ENCODE peak calls at places on chromosomes 11 and 22, in nine cellular contexts. M is AG04450; G is GM03348; E is brain pericyte; F is activated naive CD4-positive, alpha-beta T cell; T is adipocyte; C is substantia nigra; Q is Ammon's horn; D is stimulated activated CD4-positive, alpha-beta T cell treated with anti-CD3 and anti-CD28 coated beads, TNF-alpha, amount 100 ng/mL, for 48 hours. J is an unnamed sample.

GRCh38 chr22:29801796-29802195 is 34.6 kb downstream of the UQCR10 start:
- DNase-seq in M (no peak), G (no peak), E (no peak), F (no peak), T (no peak), C (no peak), Q (no peak), D (no peak), J (peak)

GRCh38 chr22:36365020-36365411 is 22.8 kb downstream of the MYH9 start:
- DNase-seq in M (peak), G (peak), E (no peak), F (peak), T (peak), C (no peak), Q (no peak), D (peak), J (no peak)

GRCh38 chr11:111982019-111982464 is 43.2 kb upstream of the DLAT start:
- DNase-seq in M (no peak), G (peak), E (no peak), F (no peak), T (peak), C (peak), Q (peak), D (peak), J (peak)

GRCh38 chr11:955154-956049 is 29.7 kb downstream of the AP2A2 start:
- DNase-seq in M (no peak), G (no peak), E (no peak), F (no peak), T (no peak), C (no peak), Q (no peak), D (no peak), J (peak)

GRCh38 chr22:38481162-38481870 is 13.4 kb downstream of the KDELR3 start:
- DNase-seq in M (no peak), G (no peak), E (no peak), F (no peak), T (peak), C (no peak), Q (no peak), D (no peak), J (no peak)

GRCh38 chr11:132777067-132777975 is 755.0 kb downstream of the OPCML start:
- DNase-seq in M (no peak), G (peak), E (no peak), F (no peak), T (no peak), C (no peak), Q (no peak), D (no peak), J (peak)

GRCh38 chr11:75797116-75797515 is 17.9 kb upstream of the UVRAG start:
- DNase-seq in M (no peak), G (no peak), E (no peak), F (no peak), T (no peak), C (no peak), Q (no peak), D (no peak), J (no peak)

GRCh38 chr11:7688238-7688826 is 15.0 kb upstream of the CYB5R2 start:
- DNase-seq in M (no peak), G (peak), E (no peak), F (no peak), T (peak), C (no peak), Q (peak), D (no peak), J (peak)

GRCh38 chr11:73201888-73202810 is 15.9 kb upstream of the P2RY2 start:
- DNase-seq in M (no peak), G (no peak), E (no peak), F (no peak), T (no peak), C (no peak), Q (no peak), D (no peak), J (no peak)

GRCh38 chr22:31623634-31624312 is 38.2 kb downstream of the PISD start:
- DNase-seq in M (no peak), G (no peak), E (no peak), F (no peak), T (no peak), C (no peak), Q (no peak), D (no peak), J (no peak)

GRCh38 chr11:62245271-62245753 is 3.3 kb downstream of the SCGB1D2 start:
- DNase-seq in M (no peak), G (peak), E (no peak), F (no peak), T (peak), C (no peak), Q (no peak), D (no peak), J (no peak)

GRCh38 chr11:111937859-111938258 is 716 bp downstream of the DIXDC1 start:
- DNase-seq in M (no peak), G (no peak), E (no peak), F (no peak), T (no peak), C (no peak), Q (no peak), D (no peak), J (peak)

GRCh38 chr11:121508449-121508848 is 55.7 kb upstream of the SORL1-AS1 start:
- DNase-seq in M (no peak), G (no peak), E (no peak), F (no peak), T (no peak), C (peak), Q (peak), D (no peak), J (no peak)

GRCh38 chr11:113119074-113119473 is 157.9 kb downstream of the NCAM1 start:
- DNase-seq in M (no peak), G (no peak), E (no peak), F (no peak), T (no peak), C (no peak), Q (no peak), D (no peak), J (no peak)

GRCh38 chr22:30906946-30907345 is 61.6 kb downstream of the MORC2 start:
- DNase-seq in M (no peak), G (peak), E (no peak), F (no peak), T (no peak), C (no peak), Q (no peak), D (no peak), J (no peak)

GRCh38 chr11:5004429-5005274 is 10.0 kb downstream of the OR51L1 start:
- DNase-seq in M (peak), G (peak), E (peak), F (no peak), T (peak), C (peak), Q (peak), D (peak), J (peak)

GRCh38 chr11:112004389-112004788 is 20.8 kb upstream of the DLAT start:
- DNase-seq in M (no peak), G (peak), E (no peak), F (no peak), T (no peak), C (no peak), Q (no peak), D (peak), J (no peak)

GRCh38 chr11:18243783-18244362 is 4.6 kb downstream of the SAA2 start:
- DNase-seq in M (peak), G (peak), E (peak), F (no peak), T (peak), C (no peak), Q (peak), D (peak), J (peak)

GRCh38 chr11:30586251-30587144 is at the start of gene MPPED2:
- DNase-seq in M (no peak), G (peak), E (no peak), F (no peak), T (no peak), C (peak), Q (peak), D (no peak), J (peak)

GRCh38 chr11:83004855-83005556 is 66.7 kb downstream of the RAB30 start:
- DNase-seq in M (no peak), G (no peak), E (no peak), F (no peak), T (no peak), C (no peak), Q (no peak), D (no peak), J (no peak)

GRCh38 chr11:59416613-59417012 is 9.6 kb downstream of the OR5A2 start:
- DNase-seq in M (no peak), G (no peak), E (no peak), F (no peak), T (no peak), C (no peak), Q (no peak), D (no peak), J (peak)

GRCh38 chr11:122682464-122682863 is 26.9 kb downstream of the UBASH3B start:
- DNase-seq in M (no peak), G (no peak), E (no peak), F (no peak), T (no peak), C (no peak), Q (no peak), D (no peak), J (peak)

GRCh38 chr11:94521684-94522083 is 9.4 kb downstream of the C11orf97 start:
- DNase-seq in M (no peak), G (peak), E (no peak), F (no peak), T (peak), C (no peak), Q (no peak), D (no peak), J (peak)

GRCh38 chr11:35424157-35424945 is 5.0 kb upstream of the SLC1A2 start:
- DNase-seq in M (no peak), G (peak), E (no peak), F (no peak), T (peak), C (no peak), Q (no peak), D (no peak), J (no peak)

GRCh38 chr22:37775785-37776638 is 31.7 kb upstream of the GCAT start:
- DNase-seq in M (peak), G (no peak), E (no peak), F (no peak), T (peak), C (no peak), Q (no peak), D (no peak), J (no peak)

GRCh38 chr11:121672630-121673487 is 220.1 kb upstream of the SORL1-AS1 start:
- DNase-seq in M (no peak), G (peak), E (no peak), F (no peak), T (peak), C (no peak), Q (no peak), D (no peak), J (no peak)

GRCh38 chr11:134069426-134069921 is 602 bp downstream of the JAM3 start:
- DNase-seq in M (no peak), G (peak), E (no peak), F (no peak), T (peak), C (peak), Q (peak), D (no peak), J (no peak)

GRCh38 chr22:45640941-45641621 is 30.6 kb upstream of the ATXN10 start:
- DNase-seq in M (no peak), G (no peak), E (no peak), F (no peak), T (no peak), C (no peak), Q (no peak), D (no peak), J (no peak)

GRCh38 chr11:61513143-61513740 is 4.7 kb downstream of the LRRC10B start:
- DNase-seq in M (no peak), G (no peak), E (no peak), F (no peak), T (no peak), C (no peak), Q (no peak), D (no peak), J (no peak)

GRCh38 chr11:132140056-132140455 is 769.6 kb downstream of the NTM start:
- DNase-seq in M (no peak), G (no peak), E (no peak), F (no peak), T (no peak), C (no peak), Q (no peak), D (no peak), J (no peak)

GRCh38 chr22:47859891-47860290 is 1097.4 kb downstream of the TBC1D22A start:
- DNase-seq in M (no peak), G (no peak), E (no peak), F (no peak), T (no peak), C (no peak), Q (no peak), D (no peak), J (no peak)

GRCh38 chr11:64753380-64754123 is 6.2 kb downstream of the PYGM start:
- DNase-seq in M (no peak), G (no peak), E (no peak), F (no peak), T (no peak), C (no peak), Q (no peak), D (no peak), J (no peak)

GRCh38 chr22:46613606-46613997 is 6.6 kb upstream of the GRAMD4 start:
- DNase-seq in M (no peak), G (no peak), E (no peak), F (no peak), T (peak), C (no peak), Q (no peak), D (no peak), J (no peak)

J was measured in cerebellar cortex.